ENCODE peak calls at places on chromosomes 1 and 21, in five cellular contexts. One of them, this sample, is unnamed.

GRCh38 chr21:17348357-17348756 is 164.5 kb upstream of the CXADR start:
- DNase-seq in left ventricle myocardium inferior: no peak
- DNase-seq in HFFc6: no peak
- DNase-seq in heart left ventricle: no peak
- DNase-seq in HepG2: peak
- DNase-seq in this sample: no peak

GRCh38 chr1:7948950-7949349 is 8.3 kb upstream of the TNFRSF9 start:
- DNase-seq in HepG2: no peak
- DNase-seq in heart left ventricle: no peak
- DNase-seq in left ventricle myocardium inferior: no peak
- DNase-seq in HFFc6: peak
- DNase-seq in this sample: no peak

GRCh38 chr1:167563579-167564246 is 10.2 kb upstream of the CREG1 start:
- DNase-seq in HFFc6: no peak
- DNase-seq in heart left ventricle: peak
- DNase-seq in left ventricle myocardium inferior: no peak
- DNase-seq in HepG2: no peak
- DNase-seq in this sample: no peak

GRCh38 chr1:208167229-208167869 is 76.8 kb downstream of the PLXNA2 start:
- DNase-seq in HFFc6: no peak
- DNase-seq in HepG2: no peak
- DNase-seq in heart left ventricle: no peak
- DNase-seq in left ventricle myocardium inferior: no peak
- DNase-seq in this sample: no peak

GRCh38 chr1:247906504-247907047 is 11.2 kb downstream of the OR2W3 start:
- DNase-seq in HepG2: no peak
- DNase-seq in HFFc6: peak
- DNase-seq in left ventricle myocardium inferior: no peak
- DNase-seq in heart left ventricle: no peak
- DNase-seq in this sample: no peak

GRCh38 chr1:23369335-23370013 is at the start of gene ZNF436:
- DNase-seq in heart left ventricle: peak
- DNase-seq in HepG2: peak
- DNase-seq in left ventricle myocardium inferior: peak
- DNase-seq in HFFc6: peak
- DNase-seq in this sample: no peak

GRCh38 chr1:172388490-172388889 is 32.0 kb upstream of the C1orf105 start:
- DNase-seq in HFFc6: no peak
- DNase-seq in heart left ventricle: no peak
- DNase-seq in left ventricle myocardium inferior: no peak
- DNase-seq in HepG2: no peak
- DNase-seq in this sample: no peak

GRCh38 chr1:119667176-119667575 is 19.1 kb upstream of the ZNF697 start:
- DNase-seq in HFFc6: no peak
- DNase-seq in HepG2: no peak
- DNase-seq in left ventricle myocardium inferior: no peak
- DNase-seq in heart left ventricle: no peak
- DNase-seq in this sample: no peak

GRCh38 chr1:48109390-48110009 is 112.3 kb upstream of the TRABD2B start:
- DNase-seq in heart left ventricle: no peak
- DNase-seq in HFFc6: peak
- DNase-seq in left ventricle myocardium inferior: no peak
- DNase-seq in HepG2: peak
- DNase-seq in this sample: peak

GRCh38 chr1:116666747-116667576 is 571 bp downstream of the IGSF3 start:
- DNase-seq in left ventricle myocardium inferior: no peak
- DNase-seq in HFFc6: no peak
- DNase-seq in heart left ventricle: no peak
- DNase-seq in HepG2: no peak
- DNase-seq in this sample: no peak

GRCh38 chr1:176691251-176692228 is 228.6 kb downstream of the PAPPA2 start:
- DNase-seq in HepG2: peak
- DNase-seq in left ventricle myocardium inferior: no peak
- DNase-seq in heart left ventricle: peak
- DNase-seq in HFFc6: peak
- DNase-seq in this sample: peak

GRCh38 chr1:184036517-184036949 is 995 bp downstream of the COLGALT2 start:
- DNase-seq in heart left ventricle: peak
- DNase-seq in HFFc6: no peak
- DNase-seq in HepG2: peak
- DNase-seq in left ventricle myocardium inferior: peak
- DNase-seq in this sample: peak

GRCh38 chr1:230629511-230629910 is 12.8 kb upstream of the COG2 start:
- DNase-seq in left ventricle myocardium inferior: no peak
- DNase-seq in HepG2: no peak
- DNase-seq in heart left ventricle: no peak
- DNase-seq in HFFc6: no peak
- DNase-seq in this sample: no peak

GRCh38 chr1:158037876-158038359 is 44.5 kb downstream of the KIRREL1 start:
- DNase-seq in HFFc6: peak
- DNase-seq in heart left ventricle: no peak
- DNase-seq in left ventricle myocardium inferior: peak
- DNase-seq in HepG2: no peak
- DNase-seq in this sample: no peak

GRCh38 chr1:37478890-37479254 is 4.5 kb downstream of the ZC3H12A start:
- DNase-seq in HFFc6: no peak
- DNase-seq in heart left ventricle: no peak
- DNase-seq in HepG2: peak
- DNase-seq in left ventricle myocardium inferior: no peak
- DNase-seq in this sample: no peak

GRCh38 chr1:160942926-160943325 is 11.7 kb downstream of the ITLN2 start:
- DNase-seq in HFFc6: peak
- DNase-seq in heart left ventricle: no peak
- DNase-seq in HepG2: peak
- DNase-seq in left ventricle myocardium inferior: no peak
- DNase-seq in this sample: no peak

GRCh38 chr1:201348211-201348566 is 29.3 kb downstream of the TNNT2 start:
- DNase-seq in heart left ventricle: no peak
- DNase-seq in HFFc6: peak
- DNase-seq in HepG2: peak
- DNase-seq in left ventricle myocardium inferior: no peak
- DNase-seq in this sample: peak

GRCh38 chr1:172293379-172293778 is 127.1 kb upstream of the C1orf105 start:
- DNase-seq in left ventricle myocardium inferior: no peak
- DNase-seq in HepG2: no peak
- DNase-seq in heart left ventricle: no peak
- DNase-seq in HFFc6: no peak
- DNase-seq in this sample: no peak

GRCh38 chr1:238485906-238486219 is 595.1 kb upstream of the ZP4 start:
- DNase-seq in HepG2: no peak
- DNase-seq in left ventricle myocardium inferior: no peak
- DNase-seq in HFFc6: no peak
- DNase-seq in heart left ventricle: no peak
- DNase-seq in this sample: no peak

GRCh38 chr1:69569983-69570755 is 2.4 kb downstream of the LRRC7 start:
- DNase-seq in heart left ventricle: no peak
- DNase-seq in left ventricle myocardium inferior: no peak
- DNase-seq in HFFc6: no peak
- DNase-seq in HepG2: no peak
- DNase-seq in this sample: no peak

GRCh38 chr1:182507685-182508084 is 57.7 kb downstream of the RGSL1 start:
- DNase-seq in left ventricle myocardium inferior: no peak
- DNase-seq in HFFc6: no peak
- DNase-seq in HepG2: no peak
- DNase-seq in heart left ventricle: no peak
- DNase-seq in this sample: no peak

GRCh38 chr1:218284917-218285635 is at the start of gene RRP15:
- DNase-seq in HepG2: peak
- DNase-seq in HFFc6: peak
- DNase-seq in left ventricle myocardium inferior: peak
- DNase-seq in heart left ventricle: peak
- DNase-seq in this sample: peak

GRCh38 chr1:218344814-218345672 is at the start of gene TGFB2:
- DNase-seq in HepG2: no peak
- DNase-seq in left ventricle myocardium inferior: no peak
- DNase-seq in HFFc6: peak
- DNase-seq in heart left ventricle: peak
- DNase-seq in this sample: peak

GRCh38 chr1:64892576-64893573 is 73.5 kb downstream of the JAK1 start:
- DNase-seq in heart left ventricle: no peak
- DNase-seq in left ventricle myocardium inferior: no peak
- DNase-seq in HepG2: no peak
- DNase-seq in HFFc6: no peak
- DNase-seq in this sample: no peak

DNA sequence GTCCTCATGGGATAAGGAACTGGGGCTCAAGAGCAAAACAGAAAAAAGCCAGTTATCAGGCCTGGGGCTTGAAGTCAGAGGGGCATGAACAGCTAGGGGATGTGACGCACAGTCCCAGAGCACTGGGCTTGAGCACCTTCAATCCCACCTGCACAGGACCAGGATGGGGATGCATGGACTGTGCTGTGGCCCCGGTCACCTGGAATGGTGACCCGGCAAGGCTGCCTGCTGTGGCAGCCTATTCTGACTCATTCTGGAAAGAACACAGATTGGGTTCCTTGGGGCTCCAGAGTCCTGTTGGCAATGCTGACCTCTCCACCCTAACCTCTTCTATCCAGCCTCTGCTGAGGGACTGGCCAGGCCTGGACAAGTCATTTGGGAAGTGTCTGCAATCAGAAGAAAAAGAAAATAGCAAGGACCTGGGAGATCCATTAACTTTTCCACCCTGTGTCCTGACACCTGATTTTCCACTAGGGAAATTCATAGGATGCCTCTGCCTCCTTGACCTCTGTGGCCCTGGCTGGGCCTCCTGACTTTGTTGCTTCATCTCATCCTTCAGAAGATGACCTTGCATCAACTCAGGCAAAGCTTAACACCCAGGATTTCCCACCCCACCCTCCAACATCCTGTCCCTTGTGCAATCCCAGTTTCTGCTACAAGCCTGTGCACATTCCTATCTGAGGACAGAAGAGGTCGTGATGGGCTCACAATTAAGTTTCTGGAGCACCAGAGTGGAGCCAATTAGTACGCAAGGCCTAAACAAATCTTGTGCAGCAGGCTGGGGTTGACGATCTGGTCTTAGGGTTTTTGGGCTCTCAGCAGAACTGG is 17.9 kb upstream of the FMOD start:
- DNase-seq in HepG2: no peak
- DNase-seq in left ventricle myocardium inferior: peak
- DNase-seq in heart left ventricle: peak
- DNase-seq in HFFc6: peak
- DNase-seq in this sample: no peak
- TF ChIP-seq CTCF in HepG2: peak
- TF ChIP-seq CTCF in left ventricle myocardium inferior: peak
- TF ChIP-seq CTCF in heart left ventricle: peak
- TF ChIP-seq CTCF in HFFc6: peak
- TF ChIP-seq CTCF in this sample: no peak

GRCh38 chr1:227161470-227161869 is 156.8 kb downstream of the CDC42BPA start:
- DNase-seq in heart left ventricle: no peak
- DNase-seq in left ventricle myocardium inferior: no peak
- DNase-seq in HepG2: no peak
- DNase-seq in HFFc6: no peak
- DNase-seq in this sample: no peak

GRCh38 chr1:227167276-227167829 is 150.9 kb downstream of the CDC42BPA start:
- DNase-seq in left ventricle myocardium inferior: no peak
- DNase-seq in HepG2: no peak
- DNase-seq in heart left ventricle: no peak
- DNase-seq in HFFc6: no peak
- DNase-seq in this sample: no peak

GRCh38 chr1:227170361-227171166 is 147.7 kb downstream of the CDC42BPA start:
- DNase-seq in HepG2: no peak
- DNase-seq in left ventricle myocardium inferior: no peak
- DNase-seq in HFFc6: peak
- DNase-seq in heart left ventricle: no peak
- DNase-seq in this sample: no peak

GRCh38 chr1:227169322-227169721 is 149.0 kb downstream of the CDC42BPA start:
- DNase-seq in left ventricle myocardium inferior: no peak
- DNase-seq in HFFc6: no peak
- DNase-seq in HepG2: no peak
- DNase-seq in heart left ventricle: no peak
- DNase-seq in this sample: no peak

GRCh38 chr1:227166559-227166958 is 151.7 kb downstream of the CDC42BPA start:
- DNase-seq in heart left ventricle: no peak
- DNase-seq in left ventricle myocardium inferior: no peak
- DNase-seq in HFFc6: no peak
- DNase-seq in HepG2: no peak
- DNase-seq in this sample: no peak
- TF ChIP-seq CTCF in heart left ventricle: no peak
- TF ChIP-seq CTCF in left ventricle myocardium inferior: no peak
- TF ChIP-seq CTCF in HFFc6: no peak
- TF ChIP-seq CTCF in HepG2: no peak
- TF ChIP-seq CTCF in this sample: no peak

GRCh38 chr1:20312310-20312709 is 21.6 kb downstream of the VWA5B1 start:
- DNase-seq in left ventricle myocardium inferior: no peak
- DNase-seq in HFFc6: no peak
- DNase-seq in heart left ventricle: no peak
- DNase-seq in HepG2: no peak
- DNase-seq in this sample: no peak

GRCh38 chr1:20308569-20308968 is 17.9 kb downstream of the VWA5B1 start:
- DNase-seq in heart left ventricle: peak
- DNase-seq in left ventricle myocardium inferior: peak
- DNase-seq in HFFc6: no peak
- DNase-seq in HepG2: no peak
- DNase-seq in this sample: no peak

GRCh38 chr1:20302093-20302471 is 11.4 kb downstream of the VWA5B1 start:
- DNase-seq in heart left ventricle: no peak
- DNase-seq in HFFc6: no peak
- DNase-seq in HepG2: no peak
- DNase-seq in left ventricle myocardium inferior: peak
- DNase-seq in this sample: no peak

GRCh38 chr1:20301463-20302092 is 10.9 kb downstream of the VWA5B1 start:
- DNase-seq in left ventricle myocardium inferior: no peak
- DNase-seq in heart left ventricle: no peak
- DNase-seq in HFFc6: no peak
- DNase-seq in HepG2: no peak
- DNase-seq in this sample: no peak

DNA sequence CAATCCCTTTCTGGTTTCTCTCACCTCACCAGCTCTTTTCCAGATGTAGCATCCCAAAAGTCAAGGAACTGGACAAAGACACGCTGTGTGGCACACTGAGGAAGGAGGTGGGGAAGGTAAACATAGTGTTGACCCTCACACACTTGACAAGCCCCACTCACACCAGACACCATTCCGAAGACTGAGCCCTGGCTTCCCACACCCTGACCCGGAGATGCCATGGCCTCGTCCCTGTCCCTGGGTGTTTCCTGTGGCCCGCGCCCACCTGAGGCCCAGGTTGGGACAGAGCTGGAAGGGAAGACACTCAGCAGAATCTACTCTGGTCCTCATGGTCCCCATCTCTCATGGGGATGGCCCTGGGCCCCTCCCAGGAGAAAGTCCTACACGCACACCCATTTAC is 16.4 kb downstream of the VWA5B1 start:
- DNase-seq in HFFc6: no peak
- DNase-seq in heart left ventricle: no peak
- DNase-seq in left ventricle myocardium inferior: no peak
- DNase-seq in HepG2: no peak
- DNase-seq in this sample: no peak
- TF ChIP-seq CTCF in HFFc6: no peak
- TF ChIP-seq CTCF in heart left ventricle: no peak
- TF ChIP-seq CTCF in left ventricle myocardium inferior: no peak
- TF ChIP-seq CTCF in HepG2: no peak
- TF ChIP-seq CTCF in this sample: no peak

DNA sequence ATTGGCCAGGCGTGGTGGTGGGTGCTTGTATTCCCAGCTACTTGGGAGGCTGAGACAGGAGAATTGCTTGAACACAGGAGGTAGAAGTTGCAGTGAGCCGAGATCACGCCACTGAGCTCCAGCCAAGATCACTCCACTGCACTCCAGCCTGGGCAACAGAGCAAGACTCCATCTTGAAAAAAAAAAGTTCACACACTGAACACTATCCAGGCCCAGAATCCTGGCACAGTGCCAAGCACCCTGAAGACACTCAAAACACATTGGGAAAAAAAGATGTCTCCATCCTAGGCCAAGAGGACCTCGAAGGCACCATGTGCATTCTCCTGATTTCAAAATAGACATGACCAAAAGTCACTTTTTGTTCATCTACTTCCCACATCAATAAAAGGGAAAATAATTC is 38.7 kb downstream of the SLC9A1 start:
- DNase-seq in heart left ventricle: peak
- DNase-seq in left ventricle myocardium inferior: peak
- DNase-seq in HepG2: no peak
- DNase-seq in HFFc6: no peak
- DNase-seq in this sample: no peak
- TF ChIP-seq CTCF in heart left ventricle: no peak
- TF ChIP-seq CTCF in left ventricle myocardium inferior: no peak
- TF ChIP-seq CTCF in HepG2: no peak
- TF ChIP-seq CTCF in HFFc6: no peak
- TF ChIP-seq CTCF in this sample: no peak